ENCODE peak calls at places on chromosomes 3 and 15, in seven cellular contexts. One of them, this sample, is unnamed.

GRCh38 chr3:179672918-179673317 is 20.1 kb downstream of the USP13 start:
- DNase-seq in psoas muscle: no peak
- DNase-seq in glutamatergic neuron: no peak
- DNase-seq in endodermal cell: no peak
- DNase-seq in colonic mucosa: no peak
- DNase-seq in lower lobe of right lung: no peak
- DNase-seq in GM10248: no peak
- DNase-seq in this sample: no peak

GRCh38 chr3:41164776-41165175 is 34.5 kb upstream of the CTNNB1 start:
- DNase-seq in psoas muscle: no peak
- DNase-seq in glutamatergic neuron: no peak
- DNase-seq in endodermal cell: no peak
- DNase-seq in colonic mucosa: no peak
- DNase-seq in lower lobe of right lung: no peak
- DNase-seq in GM10248: no peak
- DNase-seq in this sample: no peak

GRCh38 chr3:185164428-185165217 is 11.8 kb upstream of the C3orf70 start:
- DNase-seq in psoas muscle: no peak
- DNase-seq in glutamatergic neuron: peak; percentile 23
- DNase-seq in endodermal cell: no peak
- DNase-seq in colonic mucosa: no peak
- DNase-seq in lower lobe of right lung: no peak
- DNase-seq in GM10248: no peak
- DNase-seq in this sample: no peak

GRCh38 chr15:55334997-55335396 is 16.0 kb downstream of the PIGB start:
- DNase-seq in psoas muscle: no peak
- DNase-seq in glutamatergic neuron: no peak
- DNase-seq in endodermal cell: no peak
- DNase-seq in colonic mucosa: no peak
- DNase-seq in lower lobe of right lung: no peak
- DNase-seq in GM10248: no peak
- DNase-seq in this sample: no peak

GRCh38 chr3:189824629-189825312 is 193.6 kb downstream of the TP63 start:
- DNase-seq in psoas muscle: no peak
- DNase-seq in glutamatergic neuron: no peak
- DNase-seq in endodermal cell: no peak
- DNase-seq in colonic mucosa: no peak
- DNase-seq in lower lobe of right lung: no peak
- DNase-seq in GM10248: no peak
- DNase-seq in this sample: no peak

GRCh38 chr15:91047545-91048199 is 25.3 kb upstream of the VPS33B start:
- DNase-seq in psoas muscle: no peak
- DNase-seq in glutamatergic neuron: no peak
- DNase-seq in endodermal cell: no peak
- DNase-seq in colonic mucosa: no peak
- DNase-seq in lower lobe of right lung: no peak
- DNase-seq in GM10248: no peak
- DNase-seq in this sample: no peak

GRCh38 chr3:143333367-143333766 is 213.8 kb downstream of the CHST2 start:
- DNase-seq in psoas muscle: no peak
- DNase-seq in glutamatergic neuron: no peak
- DNase-seq in endodermal cell: no peak
- DNase-seq in colonic mucosa: no peak
- DNase-seq in lower lobe of right lung: no peak
- DNase-seq in GM10248: no peak
- DNase-seq in this sample: no peak

GRCh38 chr3:2870714-2871353 is 239.3 kb downstream of the IL5RA start:
- DNase-seq in psoas muscle: no peak
- DNase-seq in glutamatergic neuron: no peak
- DNase-seq in endodermal cell: no peak
- DNase-seq in colonic mucosa: no peak
- DNase-seq in lower lobe of right lung: no peak
- DNase-seq in GM10248: no peak
- DNase-seq in this sample: no peak

GRCh38 chr15:51077565-51078153 is 17.0 kb downstream of the TNFAIP8L3 start:
- DNase-seq in psoas muscle: peak; percentile 66
- DNase-seq in glutamatergic neuron: peak; percentile 59
- DNase-seq in endodermal cell: peak; percentile 93
- DNase-seq in colonic mucosa: peak; percentile 76
- DNase-seq in lower lobe of right lung: peak; percentile 79
- DNase-seq in GM10248: peak; percentile 81
- DNase-seq in this sample: peak; percentile 80

GRCh38 chr15:68154923-68155559 is 50.1 kb downstream of the CALML4 start:
- DNase-seq in psoas muscle: no peak
- DNase-seq in glutamatergic neuron: peak; percentile 24
- DNase-seq in endodermal cell: peak; percentile 67
- DNase-seq in colonic mucosa: peak; percentile 56
- DNase-seq in lower lobe of right lung: no peak
- DNase-seq in GM10248: peak; percentile 21
- DNase-seq in this sample: no peak

GRCh38 chr3:65703026-65703425 is 335.7 kb downstream of the MAGI1 start:
- DNase-seq in psoas muscle: no peak
- DNase-seq in glutamatergic neuron: no peak
- DNase-seq in endodermal cell: no peak
- DNase-seq in colonic mucosa: no peak
- DNase-seq in lower lobe of right lung: no peak
- DNase-seq in GM10248: no peak
- DNase-seq in this sample: no peak

GRCh38 chr15:68302729-68303128 is 25.2 kb downstream of the FEM1B start:
- DNase-seq in psoas muscle: no peak
- DNase-seq in glutamatergic neuron: no peak
- DNase-seq in endodermal cell: peak; percentile 37
- DNase-seq in colonic mucosa: peak; percentile 15
- DNase-seq in lower lobe of right lung: no peak
- DNase-seq in GM10248: no peak
- DNase-seq in this sample: peak; percentile 36

GRCh38 chr3:122023335-122023734 is 1.3 kb upstream of the ILDR1 start:
- DNase-seq in psoas muscle: no peak
- DNase-seq in glutamatergic neuron: no peak
- DNase-seq in endodermal cell: no peak
- DNase-seq in colonic mucosa: no peak
- DNase-seq in lower lobe of right lung: no peak
- DNase-seq in GM10248: no peak
- DNase-seq in this sample: no peak

GRCh38 chr15:67762610-67763368 is 62.5 kb upstream of the SKOR1 start:
- DNase-seq in psoas muscle: no peak
- DNase-seq in glutamatergic neuron: no peak
- DNase-seq in endodermal cell: no peak
- DNase-seq in colonic mucosa: no peak
- DNase-seq in lower lobe of right lung: no peak
- DNase-seq in GM10248: peak; percentile 71
- DNase-seq in this sample: no peak

GRCh38 chr15:75713338-75713895 is 769 bp upstream of the CSPG4 start:
- DNase-seq in psoas muscle: peak; percentile 51
- DNase-seq in glutamatergic neuron: no peak
- DNase-seq in endodermal cell: peak; percentile 77
- DNase-seq in colonic mucosa: no peak
- DNase-seq in lower lobe of right lung: no peak
- DNase-seq in GM10248: no peak
- DNase-seq in this sample: no peak

GRCh38 chr3:133097214-133097613 is 59.0 kb downstream of the TMEM108 start:
- DNase-seq in psoas muscle: no peak
- DNase-seq in glutamatergic neuron: no peak
- DNase-seq in endodermal cell: no peak
- DNase-seq in colonic mucosa: no peak
- DNase-seq in lower lobe of right lung: no peak
- DNase-seq in GM10248: no peak
- DNase-seq in this sample: no peak

GRCh38 chr3:189395825-189396224 is 224.1 kb downstream of the TPRG1 start:
- DNase-seq in psoas muscle: no peak
- DNase-seq in glutamatergic neuron: no peak
- DNase-seq in endodermal cell: no peak
- DNase-seq in colonic mucosa: no peak
- DNase-seq in lower lobe of right lung: no peak
- DNase-seq in GM10248: no peak
- DNase-seq in this sample: no peak

GRCh38 chr3:89447244-89447643 is 339.8 kb downstream of the EPHA3 start:
- DNase-seq in psoas muscle: no peak
- DNase-seq in glutamatergic neuron: no peak
- DNase-seq in endodermal cell: no peak
- DNase-seq in colonic mucosa: no peak
- DNase-seq in lower lobe of right lung: no peak
- DNase-seq in GM10248: no peak
- DNase-seq in this sample: no peak
- TF ChIP-seq CTCF in psoas muscle: no peak
- TF ChIP-seq CTCF in glutamatergic neuron: no peak
- TF ChIP-seq CTCF in endodermal cell: no peak
- TF ChIP-seq CTCF in colonic mucosa: no peak
- TF ChIP-seq CTCF in lower lobe of right lung: no peak
- TF ChIP-seq CTCF in GM10248: no peak
- TF ChIP-seq CTCF in this sample: no peak

DNA sequence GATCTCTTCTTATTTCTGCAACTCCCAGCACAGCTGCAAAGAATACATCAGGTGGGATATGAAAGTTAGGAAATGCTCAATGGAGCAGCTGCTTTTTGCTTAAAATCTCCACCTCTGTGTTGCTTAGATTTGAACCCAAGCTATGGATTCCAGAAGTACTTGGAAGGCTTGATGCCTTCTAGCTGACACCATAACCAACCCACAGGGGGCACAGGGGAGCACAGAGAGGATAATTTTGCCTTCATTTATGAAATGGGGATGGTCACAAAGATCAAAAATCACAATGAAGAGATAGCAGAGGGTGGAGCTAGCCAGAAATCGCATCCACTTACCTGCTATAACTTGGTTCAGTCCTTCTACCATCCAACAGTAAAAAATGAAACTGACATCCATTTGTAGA is 75.7 kb downstream of the DUT start:
- DNase-seq in psoas muscle: no peak
- DNase-seq in glutamatergic neuron: no peak
- DNase-seq in endodermal cell: peak; percentile 59
- DNase-seq in colonic mucosa: no peak
- DNase-seq in lower lobe of right lung: no peak
- DNase-seq in GM10248: no peak
- DNase-seq in this sample: no peak
- TF ChIP-seq CTCF in psoas muscle: no peak
- TF ChIP-seq CTCF in glutamatergic neuron: peak; percentile 10
- TF ChIP-seq CTCF in endodermal cell: peak; percentile 68
- TF ChIP-seq CTCF in colonic mucosa: no peak
- TF ChIP-seq CTCF in lower lobe of right lung: no peak
- TF ChIP-seq CTCF in GM10248: no peak
- TF ChIP-seq CTCF in this sample: no peak

GRCh38 chr3:13617981-13618380 is 69.1 kb downstream of the FBLN2 start:
- DNase-seq in psoas muscle: no peak
- DNase-seq in glutamatergic neuron: no peak
- DNase-seq in endodermal cell: no peak
- DNase-seq in colonic mucosa: no peak
- DNase-seq in lower lobe of right lung: peak; percentile 14
- DNase-seq in GM10248: no peak
- DNase-seq in this sample: peak; percentile 43
- TF ChIP-seq CTCF in psoas muscle: no peak
- TF ChIP-seq CTCF in glutamatergic neuron: no peak
- TF ChIP-seq CTCF in endodermal cell: no peak
- TF ChIP-seq CTCF in colonic mucosa: no peak
- TF ChIP-seq CTCF in lower lobe of right lung: no peak
- TF ChIP-seq CTCF in GM10248: no peak
- TF ChIP-seq CTCF in this sample: no peak

GRCh38 chr3:182201769-182202168 is 490.0 kb downstream of the SOX2 start:
- DNase-seq in psoas muscle: no peak
- DNase-seq in glutamatergic neuron: no peak
- DNase-seq in endodermal cell: no peak
- DNase-seq in colonic mucosa: no peak
- DNase-seq in lower lobe of right lung: no peak
- DNase-seq in GM10248: no peak
- DNase-seq in this sample: no peak
- TF ChIP-seq CTCF in psoas muscle: no peak
- TF ChIP-seq CTCF in glutamatergic neuron: no peak
- TF ChIP-seq CTCF in endodermal cell: no peak
- TF ChIP-seq CTCF in colonic mucosa: no peak
- TF ChIP-seq CTCF in lower lobe of right lung: no peak
- TF ChIP-seq CTCF in GM10248: no peak
- TF ChIP-seq CTCF in this sample: no peak

GRCh38 chr3:5092018-5092417 is 30.1 kb upstream of the ARL8B start:
- DNase-seq in psoas muscle: no peak
- DNase-seq in glutamatergic neuron: no peak
- DNase-seq in endodermal cell: no peak
- DNase-seq in colonic mucosa: no peak
- DNase-seq in lower lobe of right lung: no peak
- DNase-seq in GM10248: no peak
- DNase-seq in this sample: no peak

GRCh38 chr3:5093786-5094185 is 28.3 kb upstream of the ARL8B start:
- DNase-seq in psoas muscle: no peak
- DNase-seq in glutamatergic neuron: no peak
- DNase-seq in endodermal cell: no peak
- DNase-seq in colonic mucosa: no peak
- DNase-seq in lower lobe of right lung: no peak
- DNase-seq in GM10248: no peak
- DNase-seq in this sample: no peak

GRCh38 chr3:5096368-5096767 is 25.7 kb upstream of the ARL8B start:
- DNase-seq in psoas muscle: no peak
- DNase-seq in glutamatergic neuron: no peak
- DNase-seq in endodermal cell: no peak
- DNase-seq in colonic mucosa: no peak
- DNase-seq in lower lobe of right lung: no peak
- DNase-seq in GM10248: no peak
- DNase-seq in this sample: no peak

GRCh38 chr3:5098346-5098745 is 23.7 kb upstream of the ARL8B start:
- DNase-seq in psoas muscle: no peak
- DNase-seq in glutamatergic neuron: no peak
- DNase-seq in endodermal cell: no peak
- DNase-seq in colonic mucosa: no peak
- DNase-seq in lower lobe of right lung: no peak
- DNase-seq in GM10248: no peak
- DNase-seq in this sample: no peak

GRCh38 chr3:5095879-5096278 is 26.2 kb upstream of the ARL8B start:
- DNase-seq in psoas muscle: peak; percentile 26
- DNase-seq in glutamatergic neuron: peak; percentile 82
- DNase-seq in endodermal cell: peak; percentile 84
- DNase-seq in colonic mucosa: no peak
- DNase-seq in lower lobe of right lung: no peak
- DNase-seq in GM10248: no peak
- DNase-seq in this sample: peak; percentile 76
- TF ChIP-seq CTCF in psoas muscle: no peak
- TF ChIP-seq CTCF in glutamatergic neuron: peak; percentile 46
- TF ChIP-seq CTCF in endodermal cell: peak; percentile 70
- TF ChIP-seq CTCF in colonic mucosa: no peak
- TF ChIP-seq CTCF in lower lobe of right lung: no peak
- TF ChIP-seq CTCF in GM10248: no peak
- TF ChIP-seq CTCF in this sample: no peak

DNA sequence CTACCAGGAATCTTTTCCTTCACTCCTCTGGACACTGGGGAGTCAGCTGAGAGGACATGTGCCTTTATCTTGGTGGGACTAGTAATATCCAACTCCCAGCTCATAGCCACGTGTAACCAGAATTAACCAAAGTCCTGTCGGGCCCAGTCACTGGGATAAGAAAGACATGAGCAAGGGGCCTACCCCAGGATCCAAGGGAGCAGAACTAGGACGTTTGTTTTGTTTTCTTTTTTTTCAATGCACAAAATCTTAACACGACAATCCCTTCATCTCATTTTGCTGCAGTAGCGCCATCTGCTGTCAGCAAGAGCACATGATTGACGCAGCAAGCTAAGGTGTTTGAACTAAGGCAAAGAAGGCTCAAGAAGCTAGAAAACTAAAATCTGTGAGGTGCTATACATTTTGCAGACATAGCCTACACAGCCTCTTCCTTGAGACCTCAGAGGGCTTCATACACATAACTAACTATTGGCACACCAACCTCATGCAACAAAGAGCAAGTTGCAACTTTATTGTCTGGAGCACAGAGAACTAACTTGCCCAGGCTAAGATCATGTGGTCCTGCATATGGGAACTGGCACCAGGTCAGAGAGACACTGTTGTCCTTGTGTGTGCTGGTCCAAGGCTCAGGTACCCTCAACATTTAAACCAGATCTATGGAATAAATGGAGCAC is 43.6 kb downstream of the RLBP1 start:
- DNase-seq in psoas muscle: peak; percentile 47
- DNase-seq in glutamatergic neuron: peak; percentile 65
- DNase-seq in endodermal cell: peak; percentile 82
- DNase-seq in colonic mucosa: peak; percentile 55
- DNase-seq in lower lobe of right lung: peak; percentile 54
- DNase-seq in GM10248: peak; percentile 68
- DNase-seq in this sample: no peak
- TF ChIP-seq CTCF in psoas muscle: peak; percentile 78
- TF ChIP-seq CTCF in glutamatergic neuron: peak; percentile 71
- TF ChIP-seq CTCF in endodermal cell: peak; percentile 91
- TF ChIP-seq CTCF in colonic mucosa: peak; percentile 73
- TF ChIP-seq CTCF in lower lobe of right lung: peak; percentile 81
- TF ChIP-seq CTCF in GM10248: peak; percentile 86
- TF ChIP-seq CTCF in this sample: peak; percentile 73

This sample was measured in left lung.